ENCODE peak calls at places on chromosome 19, in four cellular contexts. T is A549, I is neuronal stem cell, L is IMR-90. N is an unnamed sample.
A peak's percentile ranks its signal among the peaks of the same experiment; 100 is the strongest.

GRCh38 chr19:53966931-53967330 is 4.2 kb downstream of the CACNG8 start:
- DNase-seq in T (no peak), L (no peak), I (no peak), N (no peak)

GRCh38 chr19:8324186-8325050 is 3.1 kb downstream of the RPS28 start:
- DNase-seq in L (no peak), T (no peak), I (no peak), N (peak; percentile 45)

GRCh38 chr19:39852882-39853281 is 6.7 kb upstream of the FBL start:
- DNase-seq in I (no peak), T (no peak), L (no peak), N (no peak)

GRCh38 chr19:32421589-32422361 is 16.2 kb downstream of the DPY19L3 start:
- DNase-seq in I (no peak), T (no peak), L (no peak), N (no peak)

GRCh38 chr19:40503300-40503699 is 36.5 kb downstream of the SPTBN4 start:
- DNase-seq in T (peak; percentile 39), L (no peak), I (no peak), N (peak; percentile 63)

GRCh38 chr19:31674503-31675186 is 325.4 kb upstream of the TSHZ3 start:
- DNase-seq in I (no peak), L (peak; percentile 47), T (no peak), N (no peak)

GRCh38 chr19:20167020-20167644 is at the start of gene ZNF486:
- DNase-seq in T (peak; percentile 4), L (peak; percentile 94), I (peak; percentile 96), N (peak; percentile 100)

GRCh38 chr19:32041681-32042292 is 303.6 kb upstream of the ZNF507 start:
- DNase-seq in T (peak; percentile 47), L (peak; percentile 31), I (peak; percentile 57), N (peak; percentile 74)

GRCh38 chr19:40232479-40232878 is 6.0 kb upstream of the CCNP start:
- DNase-seq in I (no peak), T (no peak), L (no peak), N (no peak)

GRCh38 chr19:5950744-5951143 is 27.2 kb downstream of the RANBP3 start:
- DNase-seq in I (no peak), L (no peak), T (no peak), N (no peak)

GRCh38 chr19:30036154-30037129 is 94.4 kb downstream of the URI1 start:
- DNase-seq in I (no peak), L (peak; percentile 26), T (no peak), N (no peak)

GRCh38 chr19:3716147-3716668 is 8.0 kb downstream of the TJP3 start:
- DNase-seq in I (no peak), T (peak; percentile 51), L (no peak), N (no peak)

GRCh38 chr19:55536951-55537740 is at the start of gene SBK2:
- DNase-seq in L (no peak), T (peak; percentile 64), I (peak; percentile 79), N (peak; percentile 93)

GRCh38 chr19:57954996-57955395 is 7.5 kb upstream of the ZNF256 start:
- DNase-seq in I (no peak), L (no peak), T (no peak), N (no peak)

GRCh38 chr19:53157601-53158000 is 1.3 kb downstream of the ZNF347 start:
- DNase-seq in L (peak; percentile 13), I (peak; percentile 11), T (no peak), N (peak; percentile 42)

GRCh38 chr19:20154636-20155035 is 12.4 kb upstream of the ZNF486 start:
- DNase-seq in T (no peak), I (no peak), L (no peak), N (no peak)

GRCh38 chr19:3618144-3618810 is 8.3 kb downstream of the CACTIN start:
- DNase-seq in I (no peak), T (peak; percentile 44), L (peak; percentile 29), N (peak; percentile 79)

GRCh38 chr19:47130589-47131168 is at the start of gene SAE1:
- DNase-seq in I (peak; percentile 96), L (peak; percentile 99), T (peak; percentile 100), N (peak; percentile 100)

GRCh38 chr19:42247631-42248199 is 5.3 kb upstream of the GSK3A start:
- DNase-seq in T (no peak), L (no peak), I (no peak), N (no peak)

GRCh38 chr19:5002143-5002542 is 33.2 kb downstream of the KDM4B start:
- DNase-seq in I (no peak), L (peak; percentile 73), T (peak; percentile 27), N (no peak)

GRCh38 chr19:32363175-32363574 is 17.8 kb downstream of the ZNF507 start:
- DNase-seq in I (no peak), T (peak; percentile 65), L (peak; percentile 45), N (no peak)

GRCh38 chr19:2308114-2308556 is at the start of gene LINGO3:
- DNase-seq in L (no peak), T (no peak), I (no peak), N (no peak)

GRCh38 chr19:54154603-54155345 is 4.7 kb downstream of the LENG1 start:
- DNase-seq in I (no peak), T (no peak), L (no peak), N (no peak)

GRCh38 chr19:47495478-47496372 is 11.7 kb upstream of the KPTN start:
- DNase-seq in L (no peak), T (no peak), I (no peak), N (no peak)

GRCh38 chr19:2270572-2271515 is 11.1 kb downstream of the PEAK3 start:
- DNase-seq in T (peak; percentile 64), L (peak; percentile 84), I (no peak), N (peak; percentile 56)

GRCh38 chr19:42683917-42684513 is 56.3 kb downstream of the PSG3 start:
- DNase-seq in T (peak; percentile 63), L (peak; percentile 31), I (no peak), N (peak; percentile 61)

GRCh38 chr19:40990972-40991381 is at the start of gene CYP2B6:
- DNase-seq in I (no peak), T (no peak), L (no peak), N (no peak)

GRCh38 chr19:55350620-55351315 is 3.8 kb downstream of the COX6B2 start:
- DNase-seq in L (no peak), T (no peak), I (no peak), N (no peak)

GRCh38 chr19:57171551-57172081 is 4.3 kb upstream of the DUXA start:
- DNase-seq in T (no peak), L (peak; percentile 39), I (peak; percentile 48), N (peak; percentile 72)

GRCh38 chr19:11950312-11950711 is 14.5 kb upstream of the ZNF763 start:
- DNase-seq in T (no peak), L (no peak), I (no peak), N (no peak)

GRCh38 chr19:46717034-46717715 is at the start of gene PRKD2:
- DNase-seq in T (peak; percentile 83), L (peak; percentile 68), I (peak; percentile 89), N (peak; percentile 95)

GRCh38 chr19:6270822-6271221 is 9.0 kb downstream of the MLLT1 start:
- DNase-seq in T (no peak), I (no peak), L (no peak), N (no peak)

GRCh38 chr19:11102944-11103343 is 13.7 kb downstream of the LDLR start:
- DNase-seq in L (no peak), T (no peak), I (no peak), N (no peak)

GRCh38 chr19:15836345-15836594 is 20.8 kb upstream of the OR10H1 start:
- DNase-seq in I (no peak), T (peak; percentile 4), L (peak; percentile 8), N (no peak)
- H3K27ac ChIP-seq in I (peak overlapping the region; percentile 96), T (peak overlapping the region; percentile 98), L (peak overlapping the region; percentile 72), N (no peak overlapping the region)

GRCh38 chr19:28430214-28430613 is 782.7 kb downstream of the UQCRFS1 start:
- DNase-seq in I (no peak), L (no peak), T (no peak), N (no peak)

GRCh38 chr19:28437390-28438346 is 775.3 kb downstream of the UQCRFS1 start:
- DNase-seq in T (no peak), L (no peak), I (no peak), N (no peak)

GRCh38 chr19:28436320-28436719 is 776.6 kb downstream of the UQCRFS1 start:
- DNase-seq in T (no peak), L (no peak), I (no peak), N (no peak)

GRCh38 chr19:28435551-28436261 is 777.2 kb downstream of the UQCRFS1 start:
- DNase-seq in T (no peak), I (no peak), L (no peak), N (no peak)
- H3K4me3 ChIP-seq in T (no peak overlapping the region), I (no peak overlapping the region), L (no peak overlapping the region), N (no peak overlapping the region)

DNA sequence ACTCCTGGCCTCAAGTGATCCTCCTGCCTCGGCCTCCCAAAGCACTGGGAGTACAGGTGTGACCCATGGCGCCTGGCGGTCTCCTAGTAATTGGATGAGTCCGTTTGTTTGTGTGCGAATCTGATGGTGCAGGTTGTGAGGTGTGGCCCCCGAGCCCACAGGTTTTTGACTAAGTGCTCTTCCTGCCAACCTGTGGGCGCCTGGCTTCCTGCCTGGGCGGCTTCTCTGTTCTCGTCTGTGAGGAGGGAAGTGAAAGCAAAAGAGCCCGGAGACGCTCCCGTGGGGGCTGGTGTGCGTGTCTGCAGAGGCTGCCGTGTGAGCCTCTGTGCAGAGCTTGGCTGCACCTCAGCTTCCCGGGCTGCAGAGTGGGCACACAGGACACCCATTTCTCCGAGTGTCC is 10.0 kb downstream of the ARHGAP45 start:
- DNase-seq in I (no peak), L (no peak), T (no peak), N (no peak)
- H3K4me2 ChIP-seq in I (no peak overlapping the region), L (no peak overlapping the region), T (no peak overlapping the region), N (no peak overlapping the region)

GRCh38 chr19:51440846-51441409 is 17.3 kb downstream of the SIGLEC8 start:
- DNase-seq in I (no peak), L (no peak), T (peak; percentile 24), N (no peak)
- H3K27ac ChIP-seq in I (no peak overlapping the region), L (no peak overlapping the region), T (no peak overlapping the region), N (no peak overlapping the region)

N was measured in GM23338.